ENCODE peak calls at places on chromosomes 11 and 22, in seven cellular contexts. V is amniotic stem cell; R is OCI-M1; N is fibroblast of pulmonary artery; O is hippocampal formation; D is activated naive CD8-positive, alpha-beta T cell treated with anti-CD3 and anti-CD28 coated beads, Interleukin-2, amount 50 U/mL, for 24 hours; E is left ventricle myocardium superior. T is an unnamed sample.

GRCh38 chr11:94877446-94878200 is 95.7 kb downstream of the CWC15 start:
- DNase-seq in V (no peak), R (no peak), N (peak), O (no peak), D (no peak), E (no peak), T (no peak)

GRCh38 chr22:44819966-44820631 is 67.7 kb downstream of the ARHGAP8 start:
- DNase-seq in V (no peak), R (no peak), N (no peak), O (no peak), D (no peak), E (peak), T (no peak)

GRCh38 chr22:48841881-48842582 is 985.6 kb downstream of the BRD1 start:
- DNase-seq in V (no peak), R (no peak), N (no peak), O (no peak), D (no peak), E (peak), T (no peak)

GRCh38 chr11:125214466-125215204 is 50.1 kb downstream of the PKNOX2 start:
- DNase-seq in V (no peak), R (no peak), N (peak), O (no peak), D (no peak), E (peak), T (no peak)

GRCh38 chr11:114607753-114608459 is 12.3 kb upstream of the NXPE4 start:
- DNase-seq in V (no peak), R (no peak), N (peak), O (no peak), D (no peak), E (no peak), T (no peak)

GRCh38 chr22:50607366-50608020 is 6.9 kb downstream of the MAPK8IP2 start:
- DNase-seq in V (no peak), R (no peak), N (no peak), O (no peak), D (no peak), E (no peak), T (no peak)

GRCh38 chr11:59560702-59561469 is 49.5 kb downstream of the OR4D9 start:
- DNase-seq in V (peak), R (peak), N (peak), O (peak), D (peak), E (peak), T (peak)

GRCh38 chr11:121615506-121615905 is 162.7 kb upstream of the SORL1-AS1 start:
- DNase-seq in V (peak), R (no peak), N (peak), O (no peak), D (no peak), E (no peak), T (no peak)

GRCh38 chr11:73226297-73227006 is 8.4 kb downstream of the P2RY2 start:
- DNase-seq in V (no peak), R (no peak), N (no peak), O (no peak), D (no peak), E (no peak), T (no peak)